ENCODE peak calls at places on chromosomes 16 and 17, in six cellular contexts. S, U, G, J, O and C are unnamed samples.

GRCh38 chr17:76572201-76572910 is 13.3 kb downstream of the ST6GALNAC2 start:
- DNase-seq in J (no peak), O (no peak), S (no peak), U (no peak), G (no peak), C (no peak)

GRCh38 chr16:64397042-64397441 is 724.8 kb downstream of the CDH11 start:
- DNase-seq in O (no peak), J (no peak), S (no peak), G (peak; percentile 80), U (no peak), C (no peak)

GRCh38 chr17:49388692-49389513 is 25.8 kb downstream of the PHB1 start:
- DNase-seq in O (no peak), J (no peak), S (no peak), G (peak; percentile 50), U (no peak), C (no peak)

GRCh38 chr16:22191966-22192260 is 14.2 kb upstream of the EEF2K start:
- DNase-seq in G (no peak), U (peak; percentile 42), J (peak; percentile 54), O (peak; percentile 35), S (no peak), C (no peak)

GRCh38 chr17:45101883-45102811 is 30.2 kb downstream of the PLCD3 start:
- DNase-seq in G (peak; percentile 31), O (no peak), U (no peak), J (no peak), S (no peak), C (no peak)

GRCh38 chr16:3137267-3137666 is 2.4 kb downstream of the ZNF213 start:
- DNase-seq in J (no peak), O (no peak), G (no peak), S (no peak), U (no peak), C (no peak)

GRCh38 chr17:51200846-51201245 is 34.6 kb downstream of the NME2 start:
- DNase-seq in O (no peak), G (no peak), S (no peak), J (no peak), U (no peak), C (no peak)

GRCh38 chr17:61400058-61400785 is 579 bp downstream of the TBX2 start:
- DNase-seq in O (peak; percentile 74), S (no peak), U (no peak), J (no peak), G (peak; percentile 54), C (no peak)

GRCh38 chr17:19728114-19728495 is 11.7 kb upstream of the SLC47A2 start:
- DNase-seq in U (no peak), O (no peak), S (no peak), G (peak; percentile 96), J (no peak), C (peak; percentile 40)

GRCh38 chr17:80083136-80083661 is 18.2 kb upstream of the GAA start:
- DNase-seq in S (no peak), J (no peak), O (no peak), U (no peak), G (no peak), C (no peak)

GRCh38 chr16:49434733-49435132 is 61.1 kb downstream of the C16orf78 start:
- DNase-seq in S (no peak), U (no peak), J (no peak), G (no peak), O (no peak), C (no peak)

GRCh38 chr17:44004761-44005526 is 522 bp downstream of the NAGS start:
- DNase-seq in S (no peak), J (peak; percentile 30), U (no peak), O (no peak), G (no peak), C (no peak)

GRCh38 chr16:84391151-84391873 is 23.0 kb downstream of the ATP2C2 start:
- DNase-seq in G (no peak), O (no peak), U (no peak), J (no peak), S (no peak), C (no peak)

GRCh38 chr16:996672-997071 is 15.1 kb downstream of the SOX8 start:
- DNase-seq in S (no peak), G (no peak), J (peak; percentile 32), U (no peak), O (no peak), C (no peak)

GRCh38 chr17:78986048-78986648 is 6.4 kb upstream of the LGALS3BP start:
- DNase-seq in G (peak; percentile 74), S (no peak), O (no peak), U (peak; percentile 41), J (no peak), C (no peak)

GRCh38 chr16:88883946-88884345 is 17.5 kb upstream of the PABPN1L start:
- DNase-seq in S (no peak), O (no peak), U (no peak), G (no peak), J (no peak), C (no peak)

GRCh38 chr16:21301168-21301894 is 23.2 kb upstream of the CRYM start:
- DNase-seq in S (no peak), O (peak; percentile 91), U (peak; percentile 69), J (peak; percentile 65), G (peak; percentile 72), C (peak; percentile 22)